ENCODE peak calls at places on chromosomes 2 and 18, in four cellular contexts. One of them, this sample, is unnamed.

GRCh38 chr2:134782107-134782506 is 56.3 kb upstream of the ACMSD start:
- DNase-seq in PC-3: no peak
- DNase-seq in HL-60: no peak
- DNase-seq in mammary epithelial cell: no peak
- DNase-seq in this sample: no peak

GRCh38 chr2:177282101-177282573 is 17.6 kb upstream of the NFE2L2 start:
- DNase-seq in mammary epithelial cell: no peak
- DNase-seq in PC-3: no peak
- DNase-seq in HL-60: no peak
- DNase-seq in this sample: no peak

GRCh38 chr2:168439536-168439935 is 16.5 kb upstream of the CERS6 start:
- DNase-seq in HL-60: no peak
- DNase-seq in PC-3: peak
- DNase-seq in mammary epithelial cell: no peak
- DNase-seq in this sample: peak

GRCh38 chr18:79545255-79545654 is 134.3 kb upstream of the CTDP1 start:
- DNase-seq in HL-60: no peak
- DNase-seq in PC-3: no peak
- DNase-seq in mammary epithelial cell: no peak
- DNase-seq in this sample: no peak

GRCh38 chr2:168245074-168245825 is 2.1 kb downstream of the STK39 start:
- DNase-seq in PC-3: peak
- DNase-seq in HL-60: peak
- DNase-seq in mammary epithelial cell: no peak
- DNase-seq in this sample: peak

GRCh38 chr2:48452108-48452507 is 77.8 kb upstream of the STON1 start:
- DNase-seq in PC-3: no peak
- DNase-seq in mammary epithelial cell: no peak
- DNase-seq in HL-60: no peak
- DNase-seq in this sample: no peak

GRCh38 chr2:237190958-237191692 is 105.4 kb downstream of the COPS8 start:
- DNase-seq in mammary epithelial cell: no peak
- DNase-seq in PC-3: no peak
- DNase-seq in HL-60: no peak
- DNase-seq in this sample: no peak

GRCh38 chr18:78721281-78721949 is 258.2 kb upstream of the SALL3 start:
- DNase-seq in HL-60: no peak
- DNase-seq in PC-3: no peak
- DNase-seq in mammary epithelial cell: no peak
- DNase-seq in this sample: no peak

GRCh38 chr18:56083097-56083865 is 495.3 kb upstream of the TCF4 start:
- DNase-seq in HL-60: no peak
- DNase-seq in PC-3: no peak
- DNase-seq in mammary epithelial cell: no peak
- DNase-seq in this sample: peak

GRCh38 chr2:70087703-70088507 is 628 bp downstream of the PCBP1 start:
- DNase-seq in PC-3: peak
- DNase-seq in mammary epithelial cell: peak
- DNase-seq in HL-60: peak
- DNase-seq in this sample: peak

GRCh38 chr2:64838817-64839216 is 150.4 kb upstream of the SLC1A4 start:
- DNase-seq in mammary epithelial cell: peak
- DNase-seq in PC-3: peak
- DNase-seq in HL-60: no peak
- DNase-seq in this sample: peak

GRCh38 chr2:153360239-153360638 is 118.3 kb downstream of the RPRM start:
- DNase-seq in PC-3: no peak
- DNase-seq in mammary epithelial cell: no peak
- DNase-seq in HL-60: no peak
- DNase-seq in this sample: no peak

GRCh38 chr18:78892201-78892600 is 87.4 kb upstream of the SALL3 start:
- DNase-seq in mammary epithelial cell: no peak
- DNase-seq in PC-3: no peak
- DNase-seq in HL-60: no peak
- DNase-seq in this sample: no peak

GRCh38 chr2:105114551-105114950 is 76.7 kb downstream of the MRPS9 start:
- DNase-seq in PC-3: peak
- DNase-seq in HL-60: no peak
- DNase-seq in mammary epithelial cell: peak
- DNase-seq in this sample: peak

GRCh38 chr2:102337481-102338386 is 17.9 kb upstream of the IL18R1 start:
- DNase-seq in PC-3: peak
- DNase-seq in HL-60: no peak
- DNase-seq in mammary epithelial cell: peak
- DNase-seq in this sample: peak

GRCh38 chr18:31610841-31611240 is 19.2 kb downstream of the TTR start:
- DNase-seq in HL-60: no peak
- DNase-seq in mammary epithelial cell: no peak
- DNase-seq in PC-3: peak
- DNase-seq in this sample: peak

GRCh38 chr18:79393626-79394401 is 1.9 kb upstream of the NFATC1 start:
- DNase-seq in HL-60: no peak
- DNase-seq in PC-3: peak
- DNase-seq in mammary epithelial cell: peak
- DNase-seq in this sample: peak

GRCh38 chr18:55014095-55014494 is 54.8 kb upstream of the CCDC68 start:
- DNase-seq in PC-3: no peak
- DNase-seq in HL-60: no peak
- DNase-seq in mammary epithelial cell: no peak
- DNase-seq in this sample: peak

GRCh38 chr2:70496819-70497218 is 56.8 kb downstream of the TGFA start:
- DNase-seq in HL-60: no peak
- DNase-seq in mammary epithelial cell: no peak
- DNase-seq in PC-3: peak
- DNase-seq in this sample: peak

GRCh38 chr2:100161940-100162620 is 19.7 kb upstream of the AFF3 start:
- DNase-seq in PC-3: no peak
- DNase-seq in mammary epithelial cell: no peak
- DNase-seq in HL-60: no peak
- DNase-seq in this sample: no peak

GRCh38 chr18:30954262-30954661 is 88.3 kb downstream of the DSC3 start:
- DNase-seq in HL-60: no peak
- DNase-seq in mammary epithelial cell: no peak
- DNase-seq in PC-3: no peak
- DNase-seq in this sample: no peak

GRCh38 chr2:151251012-151251411 is 10.7 kb downstream of the RBM43 start:
- DNase-seq in HL-60: no peak
- DNase-seq in PC-3: no peak
- DNase-seq in mammary epithelial cell: peak
- DNase-seq in this sample: peak

GRCh38 chr18:41378628-41379027 is 576.4 kb upstream of the PIK3C3 start:
- DNase-seq in PC-3: peak
- DNase-seq in mammary epithelial cell: peak
- DNase-seq in HL-60: no peak
- DNase-seq in this sample: peak

GRCh38 chr2:202278944-202279343 is 13.4 kb downstream of the NOP58 start:
- DNase-seq in mammary epithelial cell: peak
- DNase-seq in HL-60: no peak
- DNase-seq in PC-3: peak
- DNase-seq in this sample: peak

GRCh38 chr2:234712421-234712935 is 215.6 kb upstream of the ARL4C start:
- DNase-seq in PC-3: no peak
- DNase-seq in HL-60: no peak
- DNase-seq in mammary epithelial cell: no peak
- DNase-seq in this sample: no peak

GRCh38 chr2:207530160-207531023 is 630 bp downstream of the CREB1 start:
- DNase-seq in mammary epithelial cell: peak
- DNase-seq in HL-60: peak
- DNase-seq in PC-3: peak
- DNase-seq in this sample: peak

GRCh38 chr2:20511130-20511529 is 64.3 kb downstream of the RHOB start:
- DNase-seq in PC-3: no peak
- DNase-seq in HL-60: no peak
- DNase-seq in mammary epithelial cell: no peak
- DNase-seq in this sample: no peak

GRCh38 chr18:54737986-54738385 is 90.3 kb upstream of the RAB27B start:
- DNase-seq in HL-60: no peak
- DNase-seq in mammary epithelial cell: peak
- DNase-seq in PC-3: peak
- DNase-seq in this sample: peak

GRCh38 chr2:43576983-43577892 is 18.6 kb downstream of the THADA start:
- DNase-seq in mammary epithelial cell: peak
- DNase-seq in PC-3: peak
- DNase-seq in HL-60: no peak
- DNase-seq in this sample: peak

GRCh38 chr18:58895385-58895784 is 30.7 kb downstream of the ZNF532 start:
- DNase-seq in mammary epithelial cell: no peak
- DNase-seq in HL-60: no peak
- DNase-seq in PC-3: no peak
- DNase-seq in this sample: no peak

GRCh38 chr2:171956135-171956830 is 34.0 kb downstream of the HAT1 start:
- DNase-seq in mammary epithelial cell: no peak
- DNase-seq in HL-60: peak
- DNase-seq in PC-3: no peak
- DNase-seq in this sample: peak

GRCh38 chr18:62164855-62165487 is 21.9 kb downstream of the PIGN start:
- DNase-seq in HL-60: no peak
- DNase-seq in mammary epithelial cell: no peak
- DNase-seq in PC-3: no peak
- DNase-seq in this sample: no peak

GRCh38 chr2:177888581-177888980 is 184.0 kb downstream of the PDE11A start:
- DNase-seq in PC-3: no peak
- DNase-seq in HL-60: no peak
- DNase-seq in mammary epithelial cell: no peak
- DNase-seq in this sample: peak

GRCh38 chr18:14999085-14999975 is 251.4 kb downstream of the ANKRD30B start:
- DNase-seq in PC-3: no peak
- DNase-seq in HL-60: no peak
- DNase-seq in mammary epithelial cell: no peak
- DNase-seq in this sample: no peak

GRCh38 chr18:78396077-78396476 is 583.5 kb upstream of the SALL3 start:
- DNase-seq in PC-3: no peak
- DNase-seq in mammary epithelial cell: no peak
- DNase-seq in HL-60: no peak
- DNase-seq in this sample: no peak

GRCh38 chr2:152058655-152059054 is 40.2 kb downstream of the CACNB4 start:
- DNase-seq in mammary epithelial cell: no peak
- DNase-seq in HL-60: no peak
- DNase-seq in PC-3: no peak
- DNase-seq in this sample: no peak

GRCh38 chr2:239103125-239104098 is 255.5 kb downstream of the TWIST2 start:
- DNase-seq in mammary epithelial cell: no peak
- DNase-seq in HL-60: no peak
- DNase-seq in PC-3: peak
- DNase-seq in this sample: no peak
- H3K4me3 ChIP-seq in mammary epithelial cell: no peak
- H3K4me3 ChIP-seq in HL-60: no peak
- H3K4me3 ChIP-seq in PC-3: no peak
- H3K4me3 ChIP-seq in this sample: no peak

DNA sequence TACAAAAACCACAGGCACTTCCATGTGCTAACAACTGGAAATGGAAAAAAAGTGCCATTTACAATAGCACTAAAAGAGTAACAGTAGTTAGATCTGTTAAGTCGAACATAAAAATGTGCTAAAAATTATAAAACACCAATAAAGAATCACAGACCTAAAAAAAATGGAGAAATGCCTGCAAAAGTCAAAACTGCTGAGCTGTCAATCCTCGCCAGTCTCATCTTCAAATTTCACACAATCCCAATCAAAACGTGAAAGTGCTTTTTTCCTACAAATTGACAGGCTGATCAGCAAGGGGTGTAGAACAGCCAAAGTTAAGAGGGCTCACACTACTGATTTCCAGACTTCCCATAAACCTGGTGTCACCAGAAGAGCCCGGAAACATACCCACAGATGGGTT is 53.2 kb downstream of the ANO7 start:
- DNase-seq in HL-60: no peak
- DNase-seq in PC-3: no peak
- DNase-seq in mammary epithelial cell: no peak
- DNase-seq in this sample: no peak
- TF ChIP-seq CTCF in HL-60: no peak
- TF ChIP-seq CTCF in PC-3: no peak
- TF ChIP-seq CTCF in mammary epithelial cell: no peak
- TF ChIP-seq CTCF in this sample: no peak

GRCh38 chr2:45778720-45779171 is 127.3 kb downstream of the PRKCE start:
- DNase-seq in mammary epithelial cell: peak
- DNase-seq in HL-60: peak
- DNase-seq in PC-3: peak
- DNase-seq in this sample: peak
- H3K4me3 ChIP-seq in mammary epithelial cell: no peak
- H3K4me3 ChIP-seq in HL-60: peak
- H3K4me3 ChIP-seq in PC-3: no peak
- H3K4me3 ChIP-seq in this sample: no peak

DNA sequence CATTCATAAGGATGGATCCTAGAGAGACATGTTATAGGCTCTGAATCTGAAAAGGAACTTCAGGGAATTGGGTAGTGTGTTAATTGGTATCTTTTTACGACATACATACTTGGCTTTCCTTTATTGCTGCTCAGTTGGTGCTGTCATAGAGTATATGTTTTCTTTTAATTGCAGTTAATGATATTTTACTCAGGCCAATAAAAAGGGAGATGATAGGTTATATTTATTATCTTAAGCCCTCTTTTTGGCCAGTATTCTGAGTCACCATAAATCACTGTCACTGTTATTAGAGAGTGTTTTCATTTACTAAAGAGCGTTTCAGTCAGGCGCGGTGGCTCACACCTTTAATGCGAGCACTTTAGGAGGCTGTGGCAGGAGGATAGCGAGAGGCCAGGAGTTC is 47.6 kb downstream of the RALBP1 start:
- DNase-seq in mammary epithelial cell: no peak
- DNase-seq in HL-60: no peak
- DNase-seq in PC-3: no peak
- DNase-seq in this sample: no peak
- TF ChIP-seq CTCF in mammary epithelial cell: no peak
- TF ChIP-seq CTCF in HL-60: no peak
- TF ChIP-seq CTCF in PC-3: no peak
- TF ChIP-seq CTCF in this sample: no peak

GRCh38 chr2:27164960-27165763 is 16.4 kb downstream of the TCF23 start:
- DNase-seq in mammary epithelial cell: no peak
- DNase-seq in HL-60: no peak
- DNase-seq in PC-3: no peak
- DNase-seq in this sample: no peak
- H3K4me3 ChIP-seq in mammary epithelial cell: no peak
- H3K4me3 ChIP-seq in HL-60: no peak
- H3K4me3 ChIP-seq in PC-3: no peak
- H3K4me3 ChIP-seq in this sample: no peak

GRCh38 chr2:199602896-199603482 is 145.2 kb upstream of the SATB2 start:
- DNase-seq in PC-3: no peak
- DNase-seq in mammary epithelial cell: no peak
- DNase-seq in HL-60: no peak
- DNase-seq in this sample: no peak

GRCh38 chr2:199603748-199604291 is 146.1 kb upstream of the SATB2 start:
- DNase-seq in mammary epithelial cell: no peak
- DNase-seq in PC-3: no peak
- DNase-seq in HL-60: no peak
- DNase-seq in this sample: no peak

GRCh38 chr2:199607914-199608313 is 150.2 kb upstream of the SATB2 start:
- DNase-seq in HL-60: no peak
- DNase-seq in mammary epithelial cell: no peak
- DNase-seq in PC-3: no peak
- DNase-seq in this sample: no peak

GRCh38 chr2:199606193-199606780 is 148.5 kb upstream of the SATB2 start:
- DNase-seq in PC-3: peak
- DNase-seq in HL-60: no peak
- DNase-seq in mammary epithelial cell: no peak
- DNase-seq in this sample: no peak

GRCh38 chr2:199602271-199602895 is 144.6 kb upstream of the SATB2 start:
- DNase-seq in HL-60: peak
- DNase-seq in mammary epithelial cell: no peak
- DNase-seq in PC-3: peak
- DNase-seq in this sample: peak
- TF ChIP-seq CTCF in HL-60: no peak
- TF ChIP-seq CTCF in mammary epithelial cell: no peak
- TF ChIP-seq CTCF in PC-3: peak
- TF ChIP-seq CTCF in this sample: no peak

This sample was measured in epithelial cell of esophagus.